ENCODE peak calls at places on chromosomes 12 and 14, in nine cellular contexts. U is lower lobe of right lung; G is heart left ventricle; E is IMR-90; T is GOT3; D is upper lobe of right lung; J is activated CD8-positive, alpha-beta memory T cell treated with anti-CD3 and anti-CD28 coated beads, Interleukin-2, amount 10 ng/mL, durations not matched to agents 7 days and 5 days; C is HFFc6; P is naive thymus-derived CD8-positive, alpha-beta T cell. R is an unnamed sample.

GRCh38 chr12:86669010-86669409 is 412.8 kb upstream of the MGAT4C start:
- DNase-seq in J (no peak), P (no peak), G (no peak), C (no peak), U (no peak), E (no peak), D (peak; percentile 30), T (no peak), R (no peak)

GRCh38 chr14:90522585-90523191 is 125.9 kb downstream of the CALM1 start:
- DNase-seq in J (no peak), T (no peak), C (no peak), U (peak; percentile 75), D (no peak), G (peak; percentile 75), P (no peak), E (no peak), R (no peak)

GRCh38 chr12:65902504-65902903 is 78.2 kb downstream of the HMGA2 start:
- DNase-seq in J (no peak), G (no peak), D (no peak), T (no peak), P (no peak), C (peak; percentile 34), U (no peak), E (peak; percentile 77), R (no peak)

GRCh38 chr14:105021656-105022275 is 883 bp upstream of the CDCA4 start:
- DNase-seq in C (no peak), J (peak; percentile 63), G (peak; percentile 50), U (peak; percentile 63), D (peak; percentile 75), T (no peak), E (peak; percentile 44), P (no peak), R (no peak)

GRCh38 chr14:78131616-78132015 is 38.6 kb upstream of the NRXN3 start:
- DNase-seq in G (no peak), T (no peak), E (no peak), P (no peak), J (no peak), C (no peak), D (no peak), U (no peak), R (no peak)

GRCh38 chr14:95664046-95664445 is 22.2 kb upstream of the TCL1B start:
- DNase-seq in J (no peak), U (no peak), G (no peak), C (no peak), P (no peak), D (no peak), E (no peak), T (no peak), R (no peak)

GRCh38 chr14:94066089-94066676 is 14.8 kb downstream of the DDX24 start:
- DNase-seq in G (no peak), C (no peak), D (no peak), U (no peak), T (no peak), P (no peak), E (no peak), J (no peak), R (no peak)

GRCh38 chr12:47778842-47779241 is 5.8 kb downstream of the SLC48A1 start:
- DNase-seq in P (no peak), T (no peak), D (peak; percentile 63), G (no peak), U (peak; percentile 46), E (no peak), J (no peak), C (no peak), R (no peak)

GRCh38 chr12:117040496-117040895 is 58.7 kb downstream of the TESC start:
- DNase-seq in D (no peak), E (no peak), J (no peak), C (no peak), T (no peak), U (peak; percentile 36), P (no peak), G (peak; percentile 26), R (no peak)

GRCh38 chr12:30484658-30485057 is 211.0 kb downstream of the IPO8 start:
- DNase-seq in G (no peak), C (no peak), T (no peak), D (no peak), U (no peak), J (no peak), E (no peak), P (no peak), R (no peak)

GRCh38 chr12:1574863-1575254 is 19.5 kb downstream of the FBXL14 start:
- DNase-seq in D (no peak), E (no peak), C (no peak), J (no peak), T (no peak), G (no peak), P (no peak), U (no peak), R (no peak)

GRCh38 chr12:66555113-66555512 is 123.8 kb downstream of the GRIP1 start:
- DNase-seq in C (no peak), E (no peak), T (no peak), J (no peak), D (no peak), P (no peak), U (no peak), G (no peak), R (no peak)

GRCh38 chr14:49970474-49971147 is 77.7 kb downstream of the ARF6 start:
- DNase-seq in T (no peak), P (no peak), U (no peak), G (no peak), J (no peak), E (peak; percentile 49), D (no peak), C (no peak), R (no peak)

GRCh38 chr12:79300199-79300568 is 390.6 kb downstream of the PAWR start:
- DNase-seq in C (peak; percentile 16), U (no peak), J (no peak), P (no peak), T (no peak), E (peak; percentile 91), D (no peak), G (no peak), R (no peak)

GRCh38 chr12:41743835-41744234 is 400.8 kb downstream of the GXYLT1 start:
- DNase-seq in P (no peak), T (no peak), E (no peak), U (no peak), C (no peak), G (no peak), D (no peak), J (no peak), R (no peak)

GRCh38 chr12:130266751-130267150 is 70.9 kb upstream of the PIWIL1 start:
- DNase-seq in E (no peak), U (no peak), C (no peak), P (no peak), G (no peak), J (no peak), D (no peak), T (no peak), R (no peak)

GRCh38 chr14:80212025-80212402 is 710 bp upstream of the DIO2 start:
- DNase-seq in E (peak; percentile 67), J (no peak), T (no peak), C (peak; percentile 68), D (no peak), U (no peak), G (no peak), P (no peak), R (peak; percentile 4)

GRCh38 chr14:76917158-76917596 is 91.0 kb downstream of the LRRC74A start:
- DNase-seq in G (peak; percentile 54), T (no peak), P (no peak), E (peak; percentile 84), C (peak; percentile 80), U (no peak), D (no peak), J (no peak), R (no peak)

GRCh38 chr14:57060276-57060956 is 208.3 kb downstream of the EXOC5 start:
- DNase-seq in C (no peak), E (no peak), G (no peak), D (no peak), P (no peak), J (peak; percentile 42), T (no peak), U (no peak), R (peak; percentile 53)

GRCh38 chr12:78101181-78101876 is 270.6 kb downstream of the NAV3 start:
- DNase-seq in C (no peak), P (no peak), J (no peak), E (no peak), U (no peak), T (no peak), D (no peak), G (no peak), R (no peak)

GRCh38 chr14:71138236-71139057 is 231.2 kb downstream of the PCNX1 start:
- DNase-seq in E (no peak), T (no peak), U (no peak), G (no peak), C (no peak), P (no peak), J (no peak), D (no peak), R (no peak)

GRCh38 chr12:11500222-11500860 is 105.0 kb upstream of the PRB2 start:
- DNase-seq in E (peak; percentile 50), P (peak; percentile 75), U (peak; percentile 81), G (peak; percentile 79), D (peak; percentile 89), C (no peak), T (no peak), J (peak; percentile 82), R (peak; percentile 47)

R was measured in GM19239.